ENCODE peak calls at places on chromosomes 1 and 21, in nine cellular contexts. One of them, this sample, is unnamed.

GRCh38 chr1:29824025-29824424 is 587.7 kb downstream of the PTPRU start:
- DNase-seq in PC-9: no peak
- DNase-seq in GM12864: no peak
- DNase-seq in HFFc6: no peak
- DNase-seq in colonic mucosa: no peak
- DNase-seq in right lobe of liver: no peak
- DNase-seq in brain microvascular endothelial cell: no peak
- DNase-seq in psoas muscle: no peak
- DNase-seq in GM23338: no peak
- DNase-seq in this sample: no peak

GRCh38 chr1:50265790-50266314 is 157.1 kb downstream of the ELAVL4 start:
- DNase-seq in PC-9: no peak
- DNase-seq in GM12864: no peak
- DNase-seq in HFFc6: no peak
- DNase-seq in colonic mucosa: no peak
- DNase-seq in right lobe of liver: no peak
- DNase-seq in brain microvascular endothelial cell: no peak
- DNase-seq in psoas muscle: peak
- DNase-seq in GM23338: no peak
- DNase-seq in this sample: no peak

GRCh38 chr1:196207624-196208204 is 400.5 kb downstream of the KCNT2 start:
- DNase-seq in PC-9: no peak
- DNase-seq in GM12864: no peak
- DNase-seq in HFFc6: no peak
- DNase-seq in colonic mucosa: no peak
- DNase-seq in right lobe of liver: no peak
- DNase-seq in brain microvascular endothelial cell: no peak
- DNase-seq in psoas muscle: no peak
- DNase-seq in GM23338: no peak
- DNase-seq in this sample: no peak

GRCh38 chr1:3139451-3139852 is 70.4 kb downstream of the PRDM16 start:
- DNase-seq in PC-9: no peak
- DNase-seq in GM12864: no peak
- DNase-seq in HFFc6: no peak
- DNase-seq in colonic mucosa: no peak
- DNase-seq in right lobe of liver: no peak
- DNase-seq in brain microvascular endothelial cell: no peak
- DNase-seq in psoas muscle: no peak
- DNase-seq in GM23338: no peak
- DNase-seq in this sample: no peak

GRCh38 chr1:110477041-110477440 is 26.1 kb downstream of the PROK1 start:
- DNase-seq in PC-9: no peak
- DNase-seq in GM12864: peak
- DNase-seq in HFFc6: peak
- DNase-seq in colonic mucosa: peak
- DNase-seq in right lobe of liver: no peak
- DNase-seq in brain microvascular endothelial cell: peak
- DNase-seq in psoas muscle: no peak
- DNase-seq in GM23338: no peak
- DNase-seq in this sample: no peak

GRCh38 chr1:7221823-7222462 is 436.7 kb downstream of the CAMTA1 start:
- DNase-seq in PC-9: no peak
- DNase-seq in GM12864: no peak
- DNase-seq in HFFc6: peak
- DNase-seq in colonic mucosa: peak
- DNase-seq in right lobe of liver: no peak
- DNase-seq in brain microvascular endothelial cell: peak
- DNase-seq in psoas muscle: no peak
- DNase-seq in GM23338: no peak
- DNase-seq in this sample: no peak

GRCh38 chr1:41245659-41246058 is 3.6 kb upstream of the SCMH1 start:
- DNase-seq in PC-9: no peak
- DNase-seq in GM12864: no peak
- DNase-seq in HFFc6: peak
- DNase-seq in colonic mucosa: no peak
- DNase-seq in right lobe of liver: no peak
- DNase-seq in brain microvascular endothelial cell: no peak
- DNase-seq in psoas muscle: no peak
- DNase-seq in GM23338: no peak
- DNase-seq in this sample: no peak

GRCh38 chr1:49527606-49528305 is 496.0 kb downstream of the AGBL4 start:
- DNase-seq in PC-9: no peak
- DNase-seq in GM12864: no peak
- DNase-seq in HFFc6: no peak
- DNase-seq in colonic mucosa: no peak
- DNase-seq in right lobe of liver: no peak
- DNase-seq in brain microvascular endothelial cell: no peak
- DNase-seq in psoas muscle: no peak
- DNase-seq in GM23338: no peak
- DNase-seq in this sample: no peak

GRCh38 chr1:67853704-67854103 is 20.4 kb upstream of the GNG12 start:
- DNase-seq in PC-9: peak
- DNase-seq in GM12864: no peak
- DNase-seq in HFFc6: peak
- DNase-seq in colonic mucosa: peak
- DNase-seq in right lobe of liver: peak
- DNase-seq in brain microvascular endothelial cell: peak
- DNase-seq in psoas muscle: peak
- DNase-seq in GM23338: peak
- DNase-seq in this sample: peak

GRCh38 chr1:183652107-183652506 is 1.0 kb downstream of the APOBEC4 start:
- DNase-seq in PC-9: no peak
- DNase-seq in GM12864: no peak
- DNase-seq in HFFc6: no peak
- DNase-seq in colonic mucosa: no peak
- DNase-seq in right lobe of liver: no peak
- DNase-seq in brain microvascular endothelial cell: no peak
- DNase-seq in psoas muscle: no peak
- DNase-seq in GM23338: no peak
- DNase-seq in this sample: no peak

DNA sequence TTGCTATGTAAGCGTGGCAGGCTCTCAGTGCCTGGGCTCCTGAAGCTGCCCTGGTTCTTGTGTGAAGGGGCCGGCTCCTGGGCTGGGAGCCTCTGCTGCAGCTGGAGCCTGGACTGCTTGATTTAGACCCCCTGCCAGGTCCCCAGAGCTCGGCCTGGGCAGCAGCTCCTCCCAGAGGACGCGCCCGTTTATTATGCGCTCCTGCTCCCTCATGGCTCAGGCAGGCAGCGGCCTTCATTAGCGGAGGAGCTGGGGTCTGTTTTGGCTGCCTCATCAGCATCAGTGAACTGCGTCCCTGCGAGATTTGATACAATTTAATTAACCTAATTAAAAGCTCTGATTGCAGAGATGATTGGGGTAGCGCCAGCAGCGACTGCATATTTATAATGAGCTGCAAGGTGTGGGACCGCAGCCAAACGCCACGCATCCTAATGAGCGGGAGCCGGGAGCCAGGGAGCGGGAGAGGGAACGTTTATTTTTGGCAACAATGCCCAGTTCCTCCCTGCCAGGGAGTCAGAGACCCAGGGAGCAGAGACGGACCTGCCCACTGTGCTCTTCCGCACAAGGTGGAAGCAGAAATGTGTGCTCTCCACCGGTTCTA is 16.6 kb downstream of the UTP11 start:
- DNase-seq in PC-9: no peak
- DNase-seq in GM12864: no peak
- DNase-seq in HFFc6: no peak
- DNase-seq in colonic mucosa: no peak
- DNase-seq in right lobe of liver: no peak
- DNase-seq in brain microvascular endothelial cell: no peak
- DNase-seq in psoas muscle: peak
- DNase-seq in GM23338: peak
- DNase-seq in this sample: no peak
- TF ChIP-seq CTCF in PC-9: no peak
- TF ChIP-seq CTCF in GM12864: no peak
- TF ChIP-seq CTCF in HFFc6: no peak
- TF ChIP-seq CTCF in colonic mucosa: no peak
- TF ChIP-seq CTCF in right lobe of liver: no peak
- TF ChIP-seq CTCF in brain microvascular endothelial cell: peak
- TF ChIP-seq CTCF in psoas muscle: no peak
- TF ChIP-seq CTCF in GM23338: peak
- TF ChIP-seq CTCF in this sample: no peak

GRCh38 chr21:43881283-43881682 is 16.3 kb downstream of the AGPAT3 start:
- DNase-seq in PC-9: no peak
- DNase-seq in GM12864: no peak
- DNase-seq in HFFc6: no peak
- DNase-seq in colonic mucosa: no peak
- DNase-seq in right lobe of liver: no peak
- DNase-seq in brain microvascular endothelial cell: no peak
- DNase-seq in psoas muscle: no peak
- DNase-seq in GM23338: no peak
- DNase-seq in this sample: no peak

GRCh38 chr21:43880111-43880985 is 15.3 kb downstream of the AGPAT3 start:
- DNase-seq in PC-9: peak
- DNase-seq in GM12864: no peak
- DNase-seq in HFFc6: peak
- DNase-seq in colonic mucosa: no peak
- DNase-seq in right lobe of liver: no peak
- DNase-seq in brain microvascular endothelial cell: peak
- DNase-seq in psoas muscle: peak
- DNase-seq in GM23338: peak
- DNase-seq in this sample: no peak

GRCh38 chr21:43884012-43884860 is 19.2 kb downstream of the AGPAT3 start:
- DNase-seq in PC-9: peak
- DNase-seq in GM12864: no peak
- DNase-seq in HFFc6: no peak
- DNase-seq in colonic mucosa: peak
- DNase-seq in right lobe of liver: no peak
- DNase-seq in brain microvascular endothelial cell: peak
- DNase-seq in psoas muscle: peak
- DNase-seq in GM23338: peak
- DNase-seq in this sample: no peak

GRCh38 chr21:43882952-43883492 is 18.0 kb downstream of the AGPAT3 start:
- DNase-seq in PC-9: no peak
- DNase-seq in GM12864: no peak
- DNase-seq in HFFc6: no peak
- DNase-seq in colonic mucosa: no peak
- DNase-seq in right lobe of liver: no peak
- DNase-seq in brain microvascular endothelial cell: no peak
- DNase-seq in psoas muscle: peak
- DNase-seq in GM23338: no peak
- DNase-seq in this sample: no peak

DNA sequence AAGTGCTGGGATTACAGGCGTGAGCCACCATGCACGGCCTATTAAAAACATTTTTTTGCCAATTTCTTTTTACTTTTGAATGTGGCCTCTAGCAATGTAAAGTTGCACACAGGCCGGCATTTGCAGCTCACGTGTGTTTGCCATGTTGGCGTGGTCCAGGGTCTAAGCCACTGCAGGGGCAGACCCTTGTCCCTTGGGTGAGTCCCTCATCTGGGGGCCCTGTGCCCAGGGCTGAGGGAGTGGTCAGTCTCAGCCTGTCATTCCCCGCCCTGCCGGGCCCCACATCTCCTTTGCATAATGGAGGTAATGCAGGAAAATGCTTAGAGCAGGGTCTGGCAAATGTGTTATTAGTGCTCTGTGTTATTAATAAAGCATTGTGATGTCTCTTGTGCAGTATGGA is 16.9 kb downstream of the AGPAT3 start:
- DNase-seq in PC-9: no peak
- DNase-seq in GM12864: no peak
- DNase-seq in HFFc6: no peak
- DNase-seq in colonic mucosa: no peak
- DNase-seq in right lobe of liver: no peak
- DNase-seq in brain microvascular endothelial cell: no peak
- DNase-seq in psoas muscle: no peak
- DNase-seq in GM23338: no peak
- DNase-seq in this sample: no peak
- TF ChIP-seq CTCF in PC-9: no peak
- TF ChIP-seq CTCF in GM12864: no peak
- TF ChIP-seq CTCF in HFFc6: no peak
- TF ChIP-seq CTCF in colonic mucosa: no peak
- TF ChIP-seq CTCF in right lobe of liver: no peak
- TF ChIP-seq CTCF in brain microvascular endothelial cell: no peak
- TF ChIP-seq CTCF in psoas muscle: no peak
- TF ChIP-seq CTCF in GM23338: no peak
- TF ChIP-seq CTCF in this sample: no peak

GRCh38 chr21:41345934-41346685 is 15.7 kb upstream of the MX2 start:
- DNase-seq in PC-9: no peak
- DNase-seq in GM12864: no peak
- DNase-seq in HFFc6: no peak
- DNase-seq in colonic mucosa: no peak
- DNase-seq in right lobe of liver: no peak
- DNase-seq in brain microvascular endothelial cell: no peak
- DNase-seq in psoas muscle: no peak
- DNase-seq in GM23338: no peak
- DNase-seq in this sample: no peak
- TF ChIP-seq CTCF in PC-9: no peak
- TF ChIP-seq CTCF in GM12864: no peak
- TF ChIP-seq CTCF in HFFc6: no peak
- TF ChIP-seq CTCF in colonic mucosa: no peak
- TF ChIP-seq CTCF in right lobe of liver: no peak
- TF ChIP-seq CTCF in brain microvascular endothelial cell: no peak
- TF ChIP-seq CTCF in psoas muscle: no peak
- TF ChIP-seq CTCF in GM23338: no peak
- TF ChIP-seq CTCF in this sample: no peak

DNA sequence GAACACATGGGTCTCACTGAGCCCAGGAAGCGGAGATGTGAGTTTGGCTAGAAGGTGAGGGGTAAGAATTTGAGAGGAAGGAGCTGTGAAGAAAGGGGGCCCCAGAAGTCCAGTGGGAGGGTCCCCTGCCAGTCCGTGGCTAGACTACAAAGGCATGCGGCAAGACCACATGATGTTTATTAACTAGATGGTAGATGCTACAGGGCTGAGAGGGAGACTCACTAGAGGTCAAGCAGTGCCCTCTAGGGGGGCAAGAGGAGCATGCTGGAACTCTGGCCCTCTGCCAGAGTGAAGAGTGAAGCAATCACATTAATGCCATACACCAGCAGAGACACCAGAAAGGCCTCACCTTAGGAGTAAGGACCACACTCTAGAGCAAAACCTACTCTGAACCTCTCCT is 12.2 kb downstream of the KIAA0319L start:
- DNase-seq in PC-9: no peak
- DNase-seq in GM12864: no peak
- DNase-seq in HFFc6: no peak
- DNase-seq in colonic mucosa: no peak
- DNase-seq in right lobe of liver: peak
- DNase-seq in brain microvascular endothelial cell: no peak
- DNase-seq in psoas muscle: peak
- DNase-seq in GM23338: peak
- DNase-seq in this sample: no peak
- TF ChIP-seq CTCF in PC-9: peak
- TF ChIP-seq CTCF in GM12864: peak
- TF ChIP-seq CTCF in HFFc6: peak
- TF ChIP-seq CTCF in colonic mucosa: no peak
- TF ChIP-seq CTCF in right lobe of liver: peak
- TF ChIP-seq CTCF in brain microvascular endothelial cell: peak
- TF ChIP-seq CTCF in psoas muscle: peak
- TF ChIP-seq CTCF in GM23338: peak
- TF ChIP-seq CTCF in this sample: peak